ENCODE peak calls at places on chromosome 19, in four cellular contexts. G, A, T and L are unnamed samples.

GRCh38 chr19:35715355-35715809 is 2.4 kb upstream of the KMT2B start:
- DNase-seq in G (no peak), A (no peak), T (no peak), L (no peak)

GRCh38 chr19:45069056-45069455 is 7.2 kb downstream of the ZNF296 start:
- DNase-seq in G (no peak), A (no peak), T (no peak), L (no peak)

GRCh38 chr19:44005968-44006367 is 3.2 kb downstream of the ZNF230 start:
- DNase-seq in G (no peak), A (no peak), T (no peak), L (no peak)

GRCh38 chr19:35879770-35880317 is 11.5 kb downstream of the APLP1 start:
- DNase-seq in G (peak; percentile 72), A (peak; percentile 73), T (peak; percentile 91), L (no peak)

GRCh38 chr19:49746206-49746958 is 16.7 kb downstream of the TSKS start:
- DNase-seq in G (peak; percentile 39), A (peak; percentile 36), T (peak; percentile 100), L (no peak)

GRCh38 chr19:7917292-7918061 is 2.7 kb upstream of the SNAPC2 start:
- DNase-seq in G (peak; percentile 78), A (no peak), T (no peak), L (peak; percentile 74)

GRCh38 chr19:35144600-35145436 is 1.8 kb downstream of the FXYD7 start:
- DNase-seq in G (no peak), A (no peak), T (peak; percentile 88), L (no peak)

GRCh38 chr19:44624840-44625354 is 11.5 kb downstream of the IGSF23 start:
- DNase-seq in G (no peak), A (no peak), T (no peak), L (no peak)

GRCh38 chr19:13277104-13277809 is 127.0 kb downstream of the IER2 start:
- DNase-seq in G (peak; percentile 54), A (peak; percentile 66), T (peak; percentile 72), L (peak; percentile 43)

GRCh38 chr19:23436944-23437343 is 41.7 kb upstream of the ZNF91 start:
- DNase-seq in G (no peak), A (no peak), T (peak; percentile 11), L (no peak)

GRCh38 chr19:40798997-40799557 is at the start of gene EGLN2:
- DNase-seq in G (no peak), A (no peak), T (peak; percentile 74), L (peak; percentile 85)

GRCh38 chr19:13401388-13401787 is 104.9 kb downstream of the CACNA1A start:
- DNase-seq in G (no peak), A (peak; percentile 2), T (peak; percentile 88), L (no peak)

GRCh38 chr19:40700083-40700482 is 9.6 kb upstream of the NUMBL start:
- DNase-seq in G (no peak), A (no peak), T (no peak), L (no peak)

GRCh38 chr19:46357846-46358583 is 11.1 kb downstream of the PPP5C start:
- DNase-seq in G (no peak), A (no peak), T (no peak), L (no peak)

GRCh38 chr19:4547303-4548237 is 7.7 kb upstream of the LRG1 start:
- DNase-seq in G (no peak), A (no peak), T (no peak), L (no peak)

GRCh38 chr19:45152504-45153338 is 8.1 kb downstream of the NKPD1 start:
- DNase-seq in G (peak; percentile 56), A (no peak), T (no peak), L (peak; percentile 50)

GRCh38 chr19:56732974-56733373 is 61.4 kb upstream of the ZNF835 start:
- DNase-seq in G (no peak), A (no peak), T (no peak), L (no peak)

GRCh38 chr19:56660381-56661105 is 11.0 kb downstream of the ZNF835 start:
- DNase-seq in G (no peak), A (no peak), T (no peak), L (no peak)

GRCh38 chr19:34172661-34173144 is 399 bp downstream of the LSM14A start:
- DNase-seq in G (no peak), A (no peak), T (peak; percentile 41), L (peak; percentile 23)

GRCh38 chr19:12896460-12896859 is 5.5 kb downstream of the GCDH start:
- DNase-seq in G (no peak), A (no peak), T (no peak), L (no peak)

GRCh38 chr19:50449236-50449899 is 16.7 kb downstream of the MYBPC2 start:
- DNase-seq in G (no peak), A (no peak), T (no peak), L (no peak)

GRCh38 chr19:56105090-56105701 is 15.9 kb downstream of the ZNF787 start:
- DNase-seq in G (peak; percentile 56), A (peak; percentile 78), T (no peak), L (no peak)

GRCh38 chr19:49911381-49912145 is 14.9 kb upstream of the IL4I1 start:
- DNase-seq in G (peak; percentile 66), A (no peak), T (no peak), L (no peak)

GRCh38 chr19:40756502-40757110 is 5.6 kb downstream of the SNRPA start:
- DNase-seq in G (no peak), A (no peak), T (no peak), L (no peak)

GRCh38 chr19:40709817-40710216 is 6.9 kb downstream of the COQ8B start:
- DNase-seq in G (no peak), A (no peak), T (no peak), L (no peak)

GRCh38 chr19:50067575-50067974 is 41.8 kb downstream of the ZNF473 start:
- DNase-seq in G (no peak), A (no peak), T (no peak), L (no peak)

GRCh38 chr19:17376935-17377600 is at the start of gene PLVAP:
- DNase-seq in G (no peak), A (no peak), T (peak; percentile 75), L (no peak)

GRCh38 chr19:8811315-8812172 is 20.6 kb downstream of the ZNF558 start:
- DNase-seq in G (no peak), A (no peak), T (no peak), L (no peak)

GRCh38 chr19:36236304-36236945 is 21.5 kb downstream of the ZNF146 start:
- DNase-seq in G (no peak), A (no peak), T (no peak), L (no peak)

GRCh38 chr19:45107621-45108170 is 14.7 kb downstream of the PPP1R37 start:
- DNase-seq in G (no peak), A (no peak), T (no peak), L (no peak)

GRCh38 chr19:16075430-16076153 is 703 bp upstream of the TPM4 start:
- DNase-seq in G (no peak), A (no peak), T (no peak), L (no peak)

GRCh38 chr19:55179570-55180484 is at the start of gene SYT5:
- DNase-seq in G (peak; percentile 78), A (no peak), T (peak; percentile 88), L (peak; percentile 66)

GRCh38 chr19:40348961-40349507 is 539 bp downstream of the PLD3 start:
- DNase-seq in G (no peak), A (peak; percentile 8), T (peak; percentile 33), L (no peak)

GRCh38 chr19:17772172-17772571 is 20.9 kb downstream of the FCHO1 start:
- DNase-seq in G (no peak), A (no peak), T (peak; percentile 66), L (no peak)

GRCh38 chr19:45455707-45456499 is 11.9 kb upstream of the FOSB start:
- DNase-seq in G (no peak), A (peak; percentile 89), T (peak; percentile 88), L (no peak)

GRCh38 chr19:30906871-30907270 is 442.4 kb downstream of the TSHZ3 start:
- DNase-seq in G (no peak), A (no peak), T (no peak), L (no peak)

GRCh38 chr19:47096721-47097120 is 16.9 kb downstream of the ZC3H4 start:
- DNase-seq in G (no peak), A (no peak), T (no peak), L (no peak)

DNA sequence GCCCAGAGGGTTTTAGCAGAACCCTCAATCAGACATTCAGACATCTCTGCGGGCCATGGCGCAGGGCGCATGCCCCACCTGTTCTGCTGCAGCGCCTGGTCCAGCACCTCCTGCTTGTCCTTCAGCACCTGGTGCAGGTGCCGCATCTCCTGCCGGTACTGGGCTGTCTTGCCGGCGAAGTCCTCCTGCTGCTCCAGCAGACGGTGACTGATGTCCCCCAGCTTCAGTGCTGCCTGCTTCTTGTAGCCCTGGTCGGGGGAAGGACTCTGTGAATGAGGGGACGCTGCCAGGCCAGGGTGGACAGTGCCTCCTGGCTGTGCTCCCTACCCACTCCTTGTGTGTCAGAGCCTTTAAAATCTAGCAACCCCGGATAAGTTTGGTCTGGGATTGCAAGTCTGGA is 12.2 kb upstream of the SLC7A9 start:
- DNase-seq in G (no peak), A (no peak), T (no peak), L (no peak)
- TF ChIP-seq TAF1 in G (no peak), A (no peak), T (no peak), L (no peak)

GRCh38 chr19:18919086-18919894 is at the start of the genes COPE and DDX49:
- DNase-seq in G (peak; percentile 98), A (peak; percentile 100), T (peak; percentile 100), L (peak; percentile 97)
- TF ChIP-seq POLR2A in G (peak; percentile 94), A (peak; percentile 96), T (peak; percentile 95), L (peak; percentile 87)

GRCh38 chr19:39168258-39169142 is 28.3 kb upstream of the NCCRP1 start:
- DNase-seq in G (no peak), A (no peak), T (no peak), L (no peak)
- TF ChIP-seq POLR2AphosphoS5 in G (no peak), A (no peak), T (no peak), L (no peak)

GRCh38 chr19:1325568-1326294 is 40.1 kb downstream of the EFNA2 start:
- DNase-seq in G (no peak), A (no peak), T (no peak), L (no peak)
- TF ChIP-seq TAF1 in G (no peak), A (no peak), T (no peak), L (no peak)

GRCh38 chr19:3409346-3410064 is 43.1 kb downstream of the NFIC start:
- DNase-seq in G (no peak), A (peak; percentile 94), T (no peak), L (no peak)
- TF ChIP-seq POLR2A in G (no peak), A (peak; percentile 13), T (no peak), L (no peak)

DNA sequence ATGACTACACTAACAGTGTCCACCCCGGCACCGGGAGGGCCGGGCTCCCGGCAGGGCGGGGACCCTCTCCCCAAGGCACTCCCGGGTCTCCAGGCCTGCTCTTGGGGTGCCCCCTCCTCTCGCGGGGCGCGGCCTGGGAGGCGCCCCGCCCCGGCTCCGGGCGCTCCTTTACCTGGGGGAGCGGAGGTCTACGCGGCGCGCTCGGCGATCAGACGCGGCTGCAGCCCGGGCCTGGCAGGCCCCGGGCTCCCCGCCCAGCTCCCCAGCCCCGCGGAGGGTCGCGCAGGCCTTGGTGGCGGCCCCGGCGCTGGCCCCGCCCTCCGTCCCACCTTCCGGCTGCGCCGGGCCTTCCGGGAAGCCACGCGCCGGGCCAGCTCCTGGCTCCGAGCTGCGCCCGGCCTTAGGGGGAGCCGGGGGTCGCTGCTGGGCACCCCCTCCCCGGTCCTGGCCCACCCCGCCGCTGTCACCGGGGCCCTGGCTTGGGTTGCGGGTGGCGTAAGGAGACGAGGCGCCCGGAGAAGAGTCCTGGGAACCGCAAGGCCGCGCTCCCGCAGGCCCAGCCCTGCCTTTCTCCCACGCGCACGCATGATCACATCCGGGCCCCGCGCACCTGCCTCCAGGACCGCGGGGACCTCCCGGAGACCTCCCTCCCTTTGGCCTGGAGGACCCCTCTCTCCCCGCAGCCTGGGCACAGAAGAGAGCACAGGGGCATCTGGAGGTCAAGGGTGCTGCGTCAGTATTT is at the start of gene C19orf12:
- DNase-seq in G (peak; percentile 73), A (peak; percentile 18), T (peak; percentile 72), L (peak; percentile 65)
- TF ChIP-seq POLR2AphosphoS5 in G (no peak), A (peak; percentile 62), T (peak; percentile 35), L (peak; percentile 74)

GRCh38 chr19:10888421-10888866 is 17.1 kb downstream of the CARM1 start:
- DNase-seq in G (peak; percentile 61), A (no peak), T (no peak), L (no peak)
- TF ChIP-seq TAF1 in G (no peak), A (no peak), T (no peak), L (no peak)